ENCODE peak calls at places on chromosome 19, in ten cellular contexts. Y is Ammon's horn; W is central memory CD4-positive, alpha-beta T cell; P is HCEC 1CT; Q is RCC 7860; G is EL; B is pulmonary artery endothelial cell; L is activated effector memory CD4-positive, alpha-beta T cell treated with anti-CD3 and anti-CD28 coated beads, Interleukin-2, amount 50 U/mL, for 16 hours; O is small intestine; C is NCI-H1417. N is an unnamed sample.
A peak's percentile ranks its signal among the peaks of the same experiment; 100 is the strongest.

GRCh38 chr19:1251233-1251502 is 2.8 kb downstream of the MIDN start:
- DNase-seq in Y (peak; percentile 83), W (no peak), P (peak; percentile 67), Q (peak; percentile 65), G (peak; percentile 78), B (no peak), L (no peak), O (no peak), C (peak; percentile 79), N (no peak)

GRCh38 chr19:35446194-35446593 is 1.9 kb upstream of the FFAR2 start:
- DNase-seq in Y (no peak), W (peak; percentile 61), P (no peak), Q (no peak), G (no peak), B (no peak), L (no peak), O (no peak), C (no peak), N (no peak)

GRCh38 chr19:44820648-44821609 is 12.0 kb downstream of the BCAM start:
- DNase-seq in Y (no peak), W (no peak), P (no peak), Q (no peak), G (no peak), B (no peak), L (no peak), O (no peak), C (no peak), N (peak; percentile 84)

GRCh38 chr19:51125421-51126075 is 842 bp downstream of the SIGLEC9 start:
- DNase-seq in Y (no peak), W (no peak), P (no peak), Q (no peak), G (no peak), B (no peak), L (peak; percentile 57), O (no peak), C (no peak), N (peak; percentile 77)

GRCh38 chr19:6396305-6396704 is 3.3 kb upstream of the GTF2F1 start:
- DNase-seq in Y (no peak), W (no peak), P (no peak), Q (no peak), G (no peak), B (no peak), L (no peak), O (no peak), C (no peak), N (no peak)

GRCh38 chr19:58361900-58362271 is 665 bp downstream of the ZNF497 start:
- DNase-seq in Y (peak; percentile 54), W (no peak), P (peak; percentile 37), Q (no peak), G (no peak), B (peak; percentile 19), L (peak; percentile 76), O (no peak), C (no peak), N (peak; percentile 87)

GRCh38 chr19:35545855-35546381 is 492 bp downstream of the TMEM147 start:
- DNase-seq in Y (peak; percentile 18), W (peak; percentile 34), P (no peak), Q (no peak), G (peak; percentile 43), B (no peak), L (peak; percentile 84), O (peak; percentile 32), C (peak; percentile 60), N (peak; percentile 86)

GRCh38 chr19:35347171-35347929 is at the start of gene FFAR1:
- DNase-seq in Y (peak; percentile 40), W (peak; percentile 71), P (no peak), Q (no peak), G (no peak), B (no peak), L (peak; percentile 73), O (no peak), C (no peak), N (peak; percentile 81)